ENCODE peak calls at places on chromosome 13, in ten cellular contexts. F is suprapubic skin, H is dorsolateral prefrontal cortex, B is A549, Y is hepatocyte, M is kidney, T is endothelial cell of umbilical vein, I is brain microvascular endothelial cell, J is GM23338, U is IMR-90. N is an unnamed sample.
A peak's percentile ranks its signal among the peaks of the same experiment; 100 is the strongest.

GRCh38 chr13:102902789-102903347 is 57.0 kb downstream of the ERCC5 start:
- DNase-seq in F (no peak), H (no peak), B (no peak), Y (peak; percentile 5), M (no peak), T (no peak), I (no peak), J (peak; percentile 53), U (no peak), N (peak; percentile 53)

GRCh38 chr13:25901460-25902376 is 150.1 kb downstream of the SHISA2 start:
- DNase-seq in F (no peak), H (no peak), B (peak; percentile 2), Y (peak; percentile 67), M (no peak), T (peak; percentile 55), I (peak; percentile 97), J (no peak), U (peak; percentile 11), N (no peak)

GRCh38 chr13:73544175-73544574 is 485.4 kb downstream of the KLF5 start:
- DNase-seq in F (no peak), H (no peak), B (peak; percentile 4), Y (no peak), M (no peak), T (no peak), I (no peak), J (no peak), U (no peak), N (no peak)

GRCh38 chr13:98284677-98285076 is 107.6 kb upstream of the RNF113B start:
- DNase-seq in F (no peak), H (no peak), B (no peak), Y (no peak), M (no peak), T (no peak), I (no peak), J (no peak), U (no peak), N (no peak)

GRCh38 chr13:112971288-112971643 is 2.3 kb downstream of the MCF2L start:
- DNase-seq in F (no peak), H (peak; percentile 23), B (no peak), Y (no peak), M (no peak), T (no peak), I (no peak), J (no peak), U (no peak), N (no peak)

GRCh38 chr13:20064128-20064527 is 96.7 kb downstream of the GJA3 start:
- DNase-seq in F (no peak), H (no peak), B (no peak), Y (no peak), M (no peak), T (peak; percentile 28), I (peak; percentile 64), J (no peak), U (peak; percentile 77), N (peak; percentile 24)

GRCh38 chr13:113900646-113901045 is 36.8 kb upstream of the GAS6 start:
- DNase-seq in F (no peak), H (no peak), B (no peak), Y (no peak), M (no peak), T (no peak), I (no peak), J (no peak), U (no peak), N (no peak)

GRCh38 chr13:43145556-43145955 is 122.2 kb downstream of the DNAJC15 start:
- DNase-seq in F (no peak), H (no peak), B (no peak), Y (no peak), M (no peak), T (no peak), I (no peak), J (no peak), U (no peak), N (no peak)

GRCh38 chr13:78978381-78978998 is 319.5 kb upstream of the OBI1 start:
- DNase-seq in F (no peak), H (no peak), B (peak; percentile 56), Y (peak; percentile 76), M (no peak), T (peak; percentile 70), I (peak; percentile 68), J (peak; percentile 76), U (peak; percentile 61), N (peak; percentile 74)

GRCh38 chr13:69970521-69970920 is 137.1 kb upstream of the ATXN8OS start:
- DNase-seq in F (no peak), H (no peak), B (peak; percentile 0), Y (peak; percentile 32), M (no peak), T (peak; percentile 82), I (peak; percentile 4), J (peak; percentile 37), U (no peak), N (no peak)

GRCh38 chr13:37225414-37226047 is 120.1 kb upstream of the CSNK1A1L start:
- DNase-seq in F (no peak), H (no peak), B (no peak), Y (no peak), M (no peak), T (no peak), I (peak; percentile 34), J (no peak), U (peak; percentile 62), N (no peak)

GRCh38 chr13:80339841-80340642 is 884 bp downstream of the SPRY2 start:
- DNase-seq in F (peak; percentile 82), H (peak; percentile 38), B (peak; percentile 29), Y (peak; percentile 60), M (peak; percentile 88), T (peak; percentile 49), I (peak; percentile 23), J (peak; percentile 31), U (peak; percentile 42), N (peak; percentile 59)

GRCh38 chr13:112586334-112586733 is 1.6 kb downstream of the TUBGCP3 start:
- DNase-seq in F (no peak), H (no peak), B (no peak), Y (no peak), M (no peak), T (no peak), I (no peak), J (no peak), U (no peak), N (no peak)

GRCh38 chr13:30907167-30907761 is 1.2 kb downstream of the MEDAG start:
- DNase-seq in F (no peak), H (no peak), B (no peak), Y (peak; percentile 54), M (no peak), T (peak; percentile 77), I (no peak), J (no peak), U (peak; percentile 51), N (no peak)

GRCh38 chr13:83796364-83796763 is 85.9 kb downstream of the SLITRK1 start:
- DNase-seq in F (no peak), H (no peak), B (no peak), Y (no peak), M (no peak), T (no peak), I (no peak), J (no peak), U (no peak), N (no peak)

GRCh38 chr13:51620165-51620983 is 36.1 kb downstream of the WDFY2 start:
- DNase-seq in F (no peak), H (peak; percentile 54), B (no peak), Y (no peak), M (no peak), T (peak; percentile 15), I (no peak), J (no peak), U (no peak), N (no peak)
- H3K27ac ChIP-seq in F (peak overlapping the region; percentile 74), H (peak overlapping the region; percentile 94), B (no peak overlapping the region), Y (no peak overlapping the region), M (no peak overlapping the region), T (no peak overlapping the region), I (no peak overlapping the region), J (peak overlapping the region; percentile 52), U (no peak overlapping the region), N (no peak overlapping the region)

GRCh38 chr13:21338156-21338555 is 120.9 kb downstream of the ZDHHC20 start:
- DNase-seq in F (no peak), H (no peak), B (no peak), Y (no peak), M (no peak), T (no peak), I (no peak), J (peak; percentile 57), U (no peak), N (no peak)
- TF ChIP-seq CTCF in F (no peak), H (no peak), B (no peak), Y (peak; percentile 8), M (no peak), T (no peak), I (peak; percentile 39), J (peak; percentile 55), U (no peak), N (no peak)

DNA sequence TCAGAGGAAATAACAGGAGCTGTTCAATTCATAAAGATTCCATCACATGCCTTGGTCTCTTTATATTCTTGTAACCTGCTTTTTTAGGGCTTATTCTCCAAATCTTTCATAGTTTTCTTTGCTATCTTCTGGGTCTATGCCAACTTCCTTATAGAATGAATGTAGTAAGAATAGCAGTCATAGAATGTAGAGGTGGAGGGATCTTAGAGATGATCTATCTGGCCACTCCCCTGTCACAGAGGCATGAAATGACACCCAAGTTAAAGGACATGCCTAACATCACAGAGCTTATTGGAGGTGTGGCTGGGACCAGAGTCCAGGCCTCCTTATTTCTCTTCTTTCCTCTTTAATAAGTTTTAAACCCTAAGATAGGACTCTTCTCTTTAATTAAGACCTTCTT is 13.2 kb downstream of the LCP1 start:
- DNase-seq in F (no peak), H (no peak), B (no peak), Y (no peak), M (no peak), T (no peak), I (no peak), J (no peak), U (no peak), N (no peak)
- H3K27ac ChIP-seq in F (no peak overlapping the region), H (no peak overlapping the region), B (no peak overlapping the region), Y (peak overlapping the region; percentile 72), M (no peak overlapping the region), T (no peak overlapping the region), I (no peak overlapping the region), J (no peak overlapping the region), U (no peak overlapping the region), N (no peak overlapping the region)

GRCh38 chr13:76965759-76966421 is 17.6 kb downstream of the ACOD1 start:
- DNase-seq in F (no peak), H (no peak), B (no peak), Y (peak; percentile 71), M (no peak), T (peak; percentile 21), I (peak; percentile 62), J (no peak), U (peak; percentile 61), N (no peak)

GRCh38 chr13:76969488-76970365 is 21.4 kb downstream of the ACOD1 start:
- DNase-seq in F (no peak), H (no peak), B (no peak), Y (no peak), M (no peak), T (no peak), I (no peak), J (no peak), U (no peak), N (no peak)

GRCh38 chr13:76968041-76968440 is 19.7 kb downstream of the ACOD1 start:
- DNase-seq in F (no peak), H (no peak), B (no peak), Y (no peak), M (no peak), T (no peak), I (no peak), J (no peak), U (no peak), N (no peak)

GRCh38 chr13:76971215-76971614 is 20.7 kb upstream of the CLN5 start:
- DNase-seq in F (no peak), H (no peak), B (no peak), Y (no peak), M (no peak), T (no peak), I (no peak), J (no peak), U (no peak), N (no peak)

GRCh38 chr13:76967031-76967430 is 18.7 kb downstream of the ACOD1 start:
- DNase-seq in F (no peak), H (no peak), B (no peak), Y (no peak), M (no peak), T (no peak), I (no peak), J (no peak), U (no peak), N (no peak)
- TF ChIP-seq CTCF in F (no peak), H (no peak), B (no peak), Y (no peak), M (no peak), T (no peak), I (no peak), J (no peak), U (no peak), N (no peak)

N was measured in cardiac muscle cell.